ENCODE peak calls at places on chromosome 12, in four cellular contexts. X is K562, Z is HepG2, M is GM12878. K is an unnamed sample.

GRCh38 chr12:20455001-20455706 is 86.8 kb downstream of the PDE3A start:
- DNase-seq in X (no peak), Z (no peak), M (no peak), K (no peak)

GRCh38 chr12:1488908-1489381 is 105.4 kb downstream of the FBXL14 start:
- DNase-seq in X (no peak), Z (no peak), M (no peak), K (no peak)

GRCh38 chr12:96146747-96147146 is 47.4 kb upstream of the ELK3 start:
- DNase-seq in X (no peak), Z (no peak), M (no peak), K (no peak)

GRCh38 chr12:3998968-3999792 is 126.0 kb upstream of the PARP11 start:
- DNase-seq in X (no peak), Z (peak), M (no peak), K (no peak)

GRCh38 chr12:76547526-76547925 is 12.0 kb downstream of the OSBPL8 start:
- DNase-seq in X (no peak), Z (no peak), M (no peak), K (no peak)

GRCh38 chr12:69423037-69423905 is 46.9 kb upstream of the FRS2 start:
- DNase-seq in X (no peak), Z (no peak), M (no peak), K (no peak)

GRCh38 chr12:121190523-121191031 is 19.4 kb upstream of the P2RX4 start:
- DNase-seq in X (no peak), Z (no peak), M (no peak), K (no peak)

GRCh38 chr12:12397184-12397583 is 40.3 kb downstream of the BORCS5 start:
- DNase-seq in X (no peak), Z (no peak), M (no peak), K (no peak)

GRCh38 chr12:46360908-46361666 is 11.5 kb downstream of the SLC38A2 start:
- DNase-seq in X (no peak), Z (no peak), M (no peak), K (no peak)

GRCh38 chr12:81381951-81382350 is 304.1 kb downstream of the ACSS3 start:
- DNase-seq in X (no peak), Z (peak), M (no peak), K (no peak)

GRCh38 chr12:87806310-87806709 is 222.9 kb downstream of the C12orf50 start:
- DNase-seq in X (no peak), Z (no peak), M (no peak), K (no peak)

GRCh38 chr12:93199831-93200236 is 177.9 kb upstream of the NUDT4 start:
- DNase-seq in X (no peak), Z (no peak), M (no peak), K (no peak)

GRCh38 chr12:67426067-67426466 is 156.9 kb downstream of the CAND1 start:
- DNase-seq in X (no peak), Z (no peak), M (no peak), K (peak)

GRCh38 chr12:24418157-24418556 is 468.7 kb upstream of the SOX5 start:
- DNase-seq in X (no peak), Z (no peak), M (no peak), K (no peak)

GRCh38 chr12:103547929-103548328 is 39.1 kb upstream of the STAB2 start:
- DNase-seq in X (no peak), Z (no peak), M (no peak), K (no peak)

GRCh38 chr12:113019045-113019444 is 37.5 kb upstream of the DTX1 start:
- DNase-seq in X (no peak), Z (no peak), M (no peak), K (no peak)

GRCh38 chr12:31007153-31007495 is 66.5 kb upstream of the DDX11 start:
- DNase-seq in X (no peak), Z (no peak), M (no peak), K (no peak)

GRCh38 chr12:46267618-46268348 is 1.1 kb downstream of the SLC38A1 start:
- DNase-seq in X (peak), Z (no peak), M (no peak), K (no peak)

GRCh38 chr12:95143784-95144205 is 70.4 kb upstream of the NR2C1 start:
- DNase-seq in X (no peak), Z (no peak), M (no peak), K (no peak)
- TF ChIP-seq BHLHE40 in X (no peak), Z (no peak), M (no peak), K (no peak)

GRCh38 chr12:110794623-110795280 is 52.0 kb upstream of the CCDC63 start:
- DNase-seq in X (peak), Z (no peak), M (no peak), K (no peak)

GRCh38 chr12:110791589-110791988 is 48.9 kb upstream of the PPP1CC start:
- DNase-seq in X (no peak), Z (no peak), M (peak), K (no peak)

GRCh38 chr12:110798461-110798860 is 48.3 kb upstream of the CCDC63 start:
- DNase-seq in X (no peak), Z (no peak), M (no peak), K (no peak)

GRCh38 chr12:110802489-110802888 is 44.3 kb upstream of the CCDC63 start:
- DNase-seq in X (no peak), Z (no peak), M (no peak), K (no peak)

GRCh38 chr12:110796952-110797351 is 49.8 kb upstream of the CCDC63 start:
- DNase-seq in X (peak), Z (no peak), M (no peak), K (no peak)
- TF ChIP-seq FOXK2 in X (no peak), Z (no peak), M (no peak), K (no peak)

DNA sequence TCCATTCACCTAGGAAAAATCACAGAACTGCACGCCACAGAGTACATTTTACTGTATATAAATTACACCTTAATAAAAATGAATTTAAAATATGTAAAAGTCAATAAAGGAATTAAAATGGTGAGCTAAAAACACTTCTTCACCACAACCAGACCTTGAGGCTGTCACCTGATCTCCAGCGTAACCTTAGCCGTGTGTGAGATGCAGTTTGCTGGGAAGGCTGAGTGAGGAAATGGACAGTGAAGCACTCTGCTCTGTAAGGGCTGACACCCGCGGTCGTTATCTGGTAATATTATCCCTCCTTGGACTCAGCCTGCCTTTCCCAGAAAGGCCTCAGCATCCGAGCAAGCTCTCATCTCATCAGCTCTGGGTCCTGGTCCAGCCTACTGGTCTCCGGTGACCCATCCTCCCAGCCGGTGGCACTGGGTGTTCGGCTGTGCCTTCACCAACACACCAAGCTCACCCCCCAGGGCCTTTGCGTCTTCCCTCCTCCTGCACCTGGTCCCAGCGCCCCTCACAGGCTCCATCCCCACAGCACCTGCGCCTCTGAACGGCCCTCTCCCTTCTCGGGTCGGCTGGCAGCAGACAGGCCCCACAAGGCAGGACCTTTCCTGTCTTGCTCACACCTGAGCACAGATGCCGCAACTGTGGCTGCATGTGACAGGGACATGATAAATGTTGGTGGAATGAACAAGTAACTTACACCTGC is 12.9 kb downstream of the P2RX2 start:
- DNase-seq in X (no peak), Z (no peak), M (no peak), K (no peak)
- TF ChIP-seq BHLHE40 in X (no peak), Z (no peak), M (no peak), K (no peak)

GRCh38 chr12:132723015-132723763 is 12.5 kb downstream of the PGAM5 start:
- DNase-seq in X (no peak), Z (no peak), M (no peak), K (no peak)

GRCh38 chr12:132723764-132724140 is 13.1 kb downstream of the PGAM5 start:
- DNase-seq in X (no peak), Z (no peak), M (no peak), K (no peak)

GRCh38 chr12:132727091-132727794 is 16.6 kb downstream of the PGAM5 start:
- DNase-seq in X (no peak), Z (no peak), M (no peak), K (no peak)

GRCh38 chr12:132724506-132725220 is 14.0 kb downstream of the PGAM5 start:
- DNase-seq in X (no peak), Z (no peak), M (no peak), K (no peak)

GRCh38 chr12:132726386-132726785 is 15.7 kb downstream of the PGAM5 start:
- DNase-seq in X (no peak), Z (no peak), M (no peak), K (no peak)
- TF ChIP-seq FOXK2 in X (no peak), Z (no peak), M (no peak), K (no peak)

GRCh38 chr12:51977320-51977753 is 25.8 kb downstream of the ACVR1B start:
- DNase-seq in X (no peak), Z (peak), M (no peak), K (no peak)

GRCh38 chr12:51976376-51977160 is 25.1 kb downstream of the ACVR1B start:
- DNase-seq in X (no peak), Z (peak), M (no peak), K (no peak)

GRCh38 chr12:51980809-51981127 is 26.0 kb upstream of the TAMALIN start:
- DNase-seq in X (no peak), Z (no peak), M (no peak), K (no peak)

GRCh38 chr12:51984657-51985056 is 22.1 kb upstream of the TAMALIN start:
- DNase-seq in X (no peak), Z (no peak), M (no peak), K (no peak)

GRCh38 chr12:51980051-51980808 is 26.5 kb upstream of the TAMALIN start:
- DNase-seq in X (peak), Z (peak), M (no peak), K (peak)
- TF ChIP-seq BHLHE40 in X (no peak), Z (no peak), M (no peak), K (no peak)

GRCh38 chr12:82426081-82426480 is 67.8 kb downstream of the METTL25 start:
- DNase-seq in X (no peak), Z (no peak), M (no peak), K (no peak)
- TF ChIP-seq FOXK2 in X (no peak), Z (no peak), M (no peak), K (no peak)

GRCh38 chr12:131275824-131276223 is 322.1 kb downstream of the ADGRD1 start:
- DNase-seq in X (no peak), Z (no peak), M (no peak), K (no peak)
- TF ChIP-seq BHLHE40 in X (no peak), Z (no peak), M (no peak), K (no peak)

K was measured in HEK293T.